ENCODE peak calls at places on chromosomes 11 and 22, in five cellular contexts. D is IMR-90, J is GM23338, L is adipocyte, M is cardiac fibroblast. R is an unnamed sample.
A peak's percentile ranks its signal among the peaks of the same experiment; 100 is the strongest.

GRCh38 chr11:121298770-121299169 is 6.2 kb downstream of the SC5D start:
- DNase-seq in L (no peak), M (no peak), J (peak; percentile 60), D (no peak), R (no peak)

GRCh38 chr11:122663764-122664163 is 8.2 kb downstream of the UBASH3B start:
- DNase-seq in J (no peak), L (peak; percentile 37), M (peak; percentile 20), D (no peak), R (no peak)

GRCh38 chr22:30882974-30883533 is 85.5 kb downstream of the MORC2 start:
- DNase-seq in J (no peak), M (no peak), D (no peak), L (no peak), R (no peak)

GRCh38 chr11:134562941-134563471 is 151.0 kb upstream of the B3GAT1 start:
- DNase-seq in D (no peak), J (no peak), M (no peak), L (no peak), R (no peak)

GRCh38 chr11:103035656-103036434 is 56.1 kb downstream of the DCUN1D5 start:
- DNase-seq in D (peak; percentile 86), J (peak; percentile 82), M (peak; percentile 88), L (peak; percentile 92), R (peak; percentile 84)

GRCh38 chr11:115670538-115671200 is 166.5 kb upstream of the CADM1 start:
- DNase-seq in J (no peak), D (no peak), M (no peak), L (no peak), R (no peak)

GRCh38 chr11:134638796-134639540 is 226.9 kb upstream of the B3GAT1 start:
- DNase-seq in D (no peak), M (no peak), J (no peak), L (no peak), R (no peak)

GRCh38 chr11:32861850-32862577 is 30.6 kb upstream of the QSER1 start:
- DNase-seq in D (no peak), M (no peak), J (no peak), L (no peak), R (no peak)

GRCh38 chr11:29159552-29160465 is 857.0 kb downstream of the KCNA4 start:
- DNase-seq in J (peak; percentile 84), D (peak; percentile 90), M (peak; percentile 82), L (peak; percentile 91), R (peak; percentile 84)

GRCh38 chr11:106491751-106492150 is 414.3 kb downstream of the AASDHPPT start:
- DNase-seq in J (no peak), D (no peak), L (no peak), M (no peak), R (no peak)

GRCh38 chr11:19511413-19512183 is 201.0 kb upstream of the NAV2 start:
- DNase-seq in D (no peak), L (no peak), M (peak; percentile 70), J (no peak), R (no peak)

GRCh38 chr11:125164422-125165110 is at the start of gene PKNOX2:
- DNase-seq in D (peak; percentile 67), M (peak; percentile 88), J (peak; percentile 91), L (peak; percentile 90), R (peak; percentile 91)

GRCh38 chr22:19848298-19849224 is 6.1 kb downstream of the GNB1L start:
- DNase-seq in D (no peak), J (no peak), M (no peak), L (no peak), R (peak; percentile 64)

GRCh38 chr11:11568651-11569229 is 53.1 kb downstream of the GALNT18 start:
- DNase-seq in M (no peak), J (no peak), D (peak; percentile 2), L (no peak), R (no peak)

GRCh38 chr11:67378544-67378943 is 5.1 kb upstream of the CLCF1 start:
- DNase-seq in J (no peak), D (no peak), L (no peak), M (no peak), R (no peak)

GRCh38 chr22:44231229-44231628 is 50.5 kb downstream of the PARVG start:
- DNase-seq in D (no peak), M (no peak), J (no peak), L (no peak), R (no peak)

GRCh38 chr22:28829358-28830181 is 29.2 kb upstream of the XBP1 start:
- DNase-seq in L (peak; percentile 88), M (peak; percentile 78), D (peak; percentile 73), J (peak; percentile 91), R (peak; percentile 86)

DNA sequence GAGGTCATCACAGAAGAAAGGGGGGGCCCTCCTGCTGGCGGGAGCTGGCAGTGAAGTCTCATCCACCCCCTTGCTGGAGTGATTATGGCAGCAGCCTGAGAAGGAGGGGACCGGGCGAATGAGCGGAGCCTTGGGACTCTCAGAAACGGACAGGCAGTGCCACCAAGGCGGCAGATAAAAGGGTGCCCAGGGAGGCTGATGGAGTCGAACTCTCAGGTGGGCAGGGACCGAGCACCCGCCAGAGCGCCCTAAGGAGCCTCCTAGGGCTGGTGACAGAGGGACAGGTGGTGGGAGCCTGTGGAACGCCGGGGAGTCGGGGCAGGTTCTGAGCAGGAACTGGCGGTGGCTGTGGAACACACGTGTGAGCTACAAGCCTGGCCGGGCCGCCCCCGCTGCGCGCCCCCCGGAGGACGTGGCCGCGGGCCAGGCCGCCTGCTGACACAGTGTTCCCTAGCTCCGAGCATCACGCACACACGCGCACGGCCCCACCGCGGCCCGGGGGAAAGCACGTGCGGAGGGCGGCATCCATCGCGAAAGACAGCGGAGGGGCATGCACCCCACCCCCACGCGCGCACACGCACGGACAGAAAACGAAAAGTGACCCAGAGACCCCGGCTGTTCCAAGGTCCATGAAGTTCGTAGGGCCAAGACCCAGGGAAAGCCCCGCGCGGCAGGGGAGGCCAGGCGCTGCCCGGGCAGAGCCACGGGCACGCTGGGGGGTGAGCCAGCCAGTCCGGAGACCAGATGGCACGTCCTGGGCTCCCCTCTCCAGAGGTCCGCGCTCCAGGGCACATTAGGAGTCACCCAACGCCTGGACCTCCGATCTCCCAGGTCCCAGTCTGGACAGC is 1.0 kb downstream of the VWCE start:
- DNase-seq in M (peak; percentile 70), J (peak; percentile 50), D (peak; percentile 48), L (peak; percentile 84), R (peak; percentile 80)
- H3K4me3 ChIP-seq in M (peak overlapping the region; percentile 73), J (peak overlapping the region; percentile 86), D (peak overlapping the region; percentile 48), L (peak overlapping the region; percentile 84), R (peak overlapping the region; percentile 61)

GRCh38 chr11:9570313-9570712 is 3.2 kb upstream of the WEE1 start:
- DNase-seq in M (no peak), J (no peak), D (no peak), L (no peak), R (no peak)

GRCh38 chr11:9568854-9569587 is 4.4 kb upstream of the WEE1 start:
- DNase-seq in J (peak; percentile 92), L (peak; percentile 98), M (peak; percentile 95), D (peak; percentile 89), R (peak; percentile 90)

GRCh38 chr11:9571071-9571765 is 2.3 kb upstream of the WEE1 start:
- DNase-seq in J (no peak), D (no peak), M (no peak), L (no peak), R (no peak)

GRCh38 chr11:9568161-9568853 is 5.2 kb upstream of the WEE1 start:
- DNase-seq in D (peak; percentile 28), J (no peak), L (no peak), M (peak; percentile 14), R (no peak)

DNA sequence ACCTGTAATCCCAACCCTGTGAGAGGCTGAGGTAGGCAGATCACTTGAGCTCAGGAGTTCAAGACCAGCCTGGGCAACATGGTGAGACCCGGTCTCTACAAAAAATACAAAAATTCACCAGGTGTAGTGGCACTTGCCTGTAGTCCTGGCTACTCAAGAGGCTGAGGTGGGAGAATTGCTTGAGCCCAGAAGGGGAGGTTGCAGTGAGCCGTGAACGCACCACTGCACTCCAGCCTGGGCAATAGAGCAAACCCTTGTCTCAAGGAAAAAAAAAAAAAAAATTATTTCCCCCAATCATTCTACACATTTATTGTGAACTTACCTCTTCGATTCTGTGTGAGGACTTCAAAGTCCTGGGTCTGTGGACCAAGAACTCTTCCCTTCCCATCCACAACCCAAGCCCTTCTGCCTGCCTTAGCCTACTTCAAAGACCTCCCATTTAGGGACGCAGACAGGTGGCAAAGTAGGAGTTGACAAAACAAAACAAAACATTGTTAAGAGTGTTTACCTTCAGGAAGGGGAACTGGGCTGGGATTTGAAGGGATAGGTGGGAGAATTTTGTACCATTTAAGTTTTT is 3.8 kb upstream of the WEE1 start:
- DNase-seq in J (peak; percentile 28), L (no peak), D (no peak), M (no peak), R (no peak)
- H3K4me3 ChIP-seq in J (no peak overlapping the region), L (peak overlapping the region; percentile 64), D (no peak overlapping the region), M (no peak overlapping the region), R (no peak overlapping the region)

GRCh38 chr11:77109236-77110019 is 6.8 kb downstream of the OMP start:
- DNase-seq in L (peak; percentile 18), M (peak; percentile 65), D (peak; percentile 37), J (no peak), R (no peak)

GRCh38 chr11:77111277-77111676 is 8.6 kb downstream of the OMP start:
- DNase-seq in L (no peak), D (peak; percentile 18), J (no peak), M (no peak), R (no peak)

GRCh38 chr11:77111946-77112345 is 9.3 kb downstream of the OMP start:
- DNase-seq in D (no peak), M (no peak), J (no peak), L (no peak), R (no peak)

GRCh38 chr11:77112641-77113381 is 10.2 kb downstream of the OMP start:
- DNase-seq in J (no peak), D (no peak), L (no peak), M (no peak), R (no peak)

DNA sequence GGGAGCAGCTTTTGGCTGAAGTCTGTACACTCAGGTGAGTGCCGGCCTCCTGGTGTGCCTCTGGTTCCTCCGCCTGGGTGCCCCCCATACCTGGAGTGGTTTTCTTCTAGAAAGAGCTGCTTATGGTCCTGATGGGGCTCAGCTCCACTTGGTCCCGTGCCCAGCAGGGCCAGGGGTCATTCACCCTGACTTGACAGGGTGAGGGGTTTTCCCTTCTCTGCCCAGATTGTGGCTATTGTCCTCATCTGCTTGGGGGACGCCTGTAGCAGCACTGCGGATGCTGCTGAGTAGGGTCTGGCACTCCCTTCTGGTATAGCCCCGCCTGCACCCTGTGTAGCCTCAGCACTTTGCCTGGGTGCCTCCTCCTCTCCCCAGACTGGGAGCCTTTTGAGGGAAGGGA is 8.2 kb downstream of the OMP start:
- DNase-seq in M (no peak), J (no peak), L (no peak), D (no peak), R (no peak)
- H3K4me3 ChIP-seq in M (no peak overlapping the region), J (no peak overlapping the region), L (no peak overlapping the region), D (no peak overlapping the region), R (no peak overlapping the region)

DNA sequence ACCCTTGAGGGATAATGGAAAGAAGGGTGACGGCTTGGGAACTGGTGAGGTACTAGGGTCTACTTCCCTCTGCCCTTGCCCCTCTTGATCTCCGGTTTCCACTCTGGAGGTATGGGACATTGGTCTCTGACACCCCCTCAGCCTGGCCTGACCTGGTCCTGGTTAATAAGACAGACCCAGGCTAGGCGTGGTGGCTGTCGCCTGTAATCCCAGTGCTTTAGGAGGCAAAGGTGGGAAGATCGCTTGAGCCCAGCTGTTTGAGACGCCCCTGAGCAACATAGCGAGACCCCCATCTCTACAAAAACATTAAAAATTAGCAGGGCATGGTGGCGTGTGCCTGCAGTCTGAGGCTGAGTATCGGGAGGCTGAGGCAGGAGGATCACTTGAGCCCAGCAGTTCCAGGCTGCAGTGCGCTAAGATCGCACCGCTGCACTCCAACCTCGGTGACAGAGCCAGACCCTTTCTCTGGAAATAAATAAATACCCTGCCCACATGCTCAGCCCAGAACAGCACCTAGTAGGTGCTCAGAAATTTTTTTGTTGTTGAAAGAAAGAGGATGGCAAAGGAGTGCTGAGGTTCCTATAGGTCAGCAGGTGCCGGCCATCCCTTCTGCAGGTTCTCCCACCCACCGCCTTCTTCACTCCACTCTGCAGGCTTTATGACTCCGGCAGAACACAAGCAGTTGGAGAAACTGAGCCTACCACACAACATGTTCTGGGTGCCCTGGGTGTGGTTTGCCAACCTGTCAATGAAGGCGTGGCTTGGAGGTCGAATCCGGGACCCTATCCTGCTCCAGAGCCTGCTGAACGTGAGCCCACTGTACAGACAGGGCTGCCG is 6.3 kb downstream of the BEST1 start:
- DNase-seq in D (no peak), L (no peak), J (no peak), M (no peak), R (no peak)
- H3K4me3 ChIP-seq in D (no peak overlapping the region), L (peak overlapping the region; percentile 83), J (peak overlapping the region; percentile 57), M (no peak overlapping the region), R (no peak overlapping the region)

R was measured in hepatocyte.